ENCODE peak calls at places on chromosome 12, in five cellular contexts. V is neural progenitor cell, K is mesendoderm, Z is fibroblast of lung, L is OCI-LY7. J is an unnamed sample.

GRCh38 chr12:10968765-10969456 is 17.8 kb downstream of the TAS2R50 start:
- DNase-seq in Z (peak; percentile 76), K (no peak), L (no peak), V (no peak), J (peak; percentile 75)

GRCh38 chr12:49389092-49389703 is 21.9 kb downstream of the SPATS2 start:
- DNase-seq in V (peak; percentile 86), Z (no peak), K (peak; percentile 92), L (no peak), J (no peak)

GRCh38 chr12:26113194-26113654 is 11.6 kb downstream of the BHLHE41 start:
- DNase-seq in Z (no peak), V (peak; percentile 41), K (no peak), L (no peak), J (no peak)

GRCh38 chr12:49983892-49984291 is 11.1 kb downstream of the AQP6 start:
- DNase-seq in V (peak; percentile 86), K (peak; percentile 82), L (no peak), Z (peak; percentile 87), J (peak; percentile 81)

GRCh38 chr12:83796527-83796926 is 1109.8 kb downstream of the TMTC2 start:
- DNase-seq in K (peak; percentile 23), L (no peak), V (peak; percentile 10), Z (no peak), J (no peak)

GRCh38 chr12:94872007-94872653 is 131.4 kb downstream of the NDUFA12 start:
- DNase-seq in Z (no peak), V (no peak), L (no peak), K (no peak), J (no peak)

GRCh38 chr12:72995616-72996015 is 723.4 kb downstream of the TRHDE start:
- DNase-seq in K (no peak), L (no peak), V (no peak), Z (no peak), J (no peak)

GRCh38 chr12:53518381-53518780 is 11.1 kb upstream of the NPFF start:
- DNase-seq in V (no peak), K (no peak), Z (peak; percentile 40), L (no peak), J (no peak)

GRCh38 chr12:106288510-106289195 is 13.9 kb upstream of the TCP11L2 start:
- DNase-seq in Z (peak; percentile 96), L (no peak), K (no peak), V (no peak), J (peak; percentile 95)

GRCh38 chr12:8773456-8773855 is 49.0 kb upstream of the A2ML1 start:
- DNase-seq in V (no peak), L (no peak), Z (no peak), K (no peak), J (no peak)

GRCh38 chr12:56590237-56590830 is 39.8 kb downstream of the BAZ2A start:
- DNase-seq in Z (peak; percentile 17), V (peak; percentile 45), L (peak; percentile 59), K (peak; percentile 77), J (no peak)

GRCh38 chr12:52926596-52927241 is 21.8 kb upstream of the KRT8 start:
- DNase-seq in V (no peak), Z (no peak), L (no peak), K (no peak), J (no peak)

GRCh38 chr12:110223777-110224378 is 57.2 kb upstream of the ATP2A2 start:
- DNase-seq in Z (no peak), V (no peak), K (peak; percentile 88), L (no peak), J (peak; percentile 78)

GRCh38 chr12:131867891-131868675 is 26.3 kb upstream of the ULK1 start:
- DNase-seq in V (no peak), L (no peak), Z (no peak), K (no peak), J (peak; percentile 8)

GRCh38 chr12:54463034-54463433 is 10.4 kb downstream of the GTSF1 start:
- DNase-seq in K (no peak), L (no peak), Z (peak; percentile 68), V (no peak), J (peak; percentile 16)

GRCh38 chr12:14244876-14245669 is 120.4 kb upstream of the ATF7IP start:
- DNase-seq in L (no peak), V (no peak), K (no peak), Z (no peak), J (no peak)

GRCh38 chr12:117853600-117853999 is 115.2 kb downstream of the KSR2 start:
- DNase-seq in K (no peak), L (no peak), V (no peak), Z (no peak), J (no peak)

GRCh38 chr12:101799774-101800173 is 31.0 kb downstream of the GNPTAB start:
- DNase-seq in L (no peak), K (no peak), V (no peak), Z (no peak), J (no peak)

GRCh38 chr12:90428474-90428873 is 526.5 kb downstream of the CCER1 start:
- DNase-seq in V (no peak), L (no peak), Z (peak; percentile 49), K (no peak), J (no peak)

GRCh38 chr12:62799126-62799736 is 135.7 kb downstream of the PPM1H start:
- DNase-seq in L (peak; percentile 76), Z (peak; percentile 75), V (peak; percentile 92), K (peak; percentile 93), J (peak; percentile 38)

GRCh38 chr12:106736051-106736957 is 38.2 kb upstream of the RIC8B start:
- DNase-seq in V (no peak), Z (no peak), K (peak; percentile 42), L (peak; percentile 60), J (no peak)

GRCh38 chr12:115002434-115002833 is 318.5 kb upstream of the TBX3 start:
- DNase-seq in Z (no peak), V (no peak), K (no peak), L (no peak), J (no peak)

GRCh38 chr12:28440209-28440608 is 250.0 kb downstream of the CCDC91 start:
- DNase-seq in L (no peak), Z (no peak), V (no peak), K (no peak), J (no peak)

GRCh38 chr12:53232641-53233538 is 881 bp upstream of the RARG start:
- DNase-seq in K (peak; percentile 70), V (peak; percentile 60), Z (peak; percentile 49), L (no peak), J (no peak)

GRCh38 chr12:114982760-114983159 is 298.8 kb upstream of the TBX3 start:
- DNase-seq in V (no peak), Z (peak; percentile 24), K (peak; percentile 35), L (no peak), J (no peak)

GRCh38 chr12:12881495-12881894 is 9.9 kb upstream of the GPRC5A start:
- DNase-seq in L (no peak), V (no peak), K (no peak), Z (no peak), J (peak; percentile 47)

GRCh38 chr12:19431407-19432308 is 7.6 kb upstream of the AEBP2 start:
- DNase-seq in V (no peak), Z (peak; percentile 70), K (peak; percentile 93), L (no peak), J (peak; percentile 87)

GRCh38 chr12:112419269-112420133 is 754 bp downstream of the PTPN11 start:
- DNase-seq in Z (peak; percentile 83), L (no peak), V (peak; percentile 75), K (peak; percentile 92), J (peak; percentile 67)

GRCh38 chr12:130775953-130776856 is 60.1 kb upstream of the RIMBP2 start:
- DNase-seq in Z (peak; percentile 96), K (peak; percentile 90), L (no peak), V (peak; percentile 87), J (peak; percentile 82)

GRCh38 chr12:65300679-65301349 is 22.3 kb downstream of the MSRB3 start:
- DNase-seq in V (peak; percentile 46), Z (peak; percentile 24), L (peak; percentile 1), K (peak; percentile 67), J (no peak)

GRCh38 chr12:80239867-80240266 is 140.5 kb downstream of the OTOGL start:
- DNase-seq in Z (no peak), K (no peak), L (no peak), V (no peak), J (no peak)

GRCh38 chr12:80241576-80242273 is 142.4 kb downstream of the OTOGL start:
- DNase-seq in K (no peak), Z (peak; percentile 10), V (no peak), L (no peak), J (peak; percentile 84)

GRCh38 chr12:80242341-80242740 is 143.0 kb downstream of the OTOGL start:
- DNase-seq in L (no peak), V (no peak), K (no peak), Z (no peak), J (no peak)
- H3K4me3 ChIP-seq in L (no peak overlapping the region), V (no peak overlapping the region), K (no peak overlapping the region), Z (no peak overlapping the region), J (no peak overlapping the region)

DNA sequence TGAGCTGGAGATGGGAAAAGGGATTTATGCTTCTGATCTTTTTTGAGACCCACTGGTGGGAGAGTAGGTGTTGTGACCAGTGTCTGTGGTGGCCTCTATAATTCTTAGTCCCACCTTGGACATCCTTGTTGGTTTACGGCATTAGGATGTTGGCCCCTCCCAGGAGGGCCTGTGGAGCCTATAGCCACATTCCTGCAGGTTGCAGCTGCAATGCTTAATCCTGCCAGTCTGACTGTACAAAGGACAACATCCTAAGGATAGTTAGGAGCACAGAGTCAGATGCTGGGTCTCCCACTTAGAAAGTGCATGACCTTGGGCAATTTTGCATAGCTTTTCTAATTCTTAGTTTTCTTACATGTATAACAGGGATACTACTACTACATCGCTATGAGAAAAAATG is 150.9 kb upstream of the SLC38A2 start:
- DNase-seq in Z (peak; percentile 10), K (no peak), L (no peak), V (peak; percentile 26), J (no peak)
- H3K4me2 ChIP-seq in Z (peak overlapping the region; percentile 73), K (no peak overlapping the region), L (no peak overlapping the region), V (no peak overlapping the region), J (peak overlapping the region; percentile 79)

GRCh38 chr12:29564925-29565324 is 67.4 kb upstream of the OVCH1 start:
- DNase-seq in K (no peak), Z (no peak), L (no peak), V (no peak), J (no peak)
- H3K4me3 ChIP-seq in K (no peak overlapping the region), Z (no peak overlapping the region), L (no peak overlapping the region), V (no peak overlapping the region), J (no peak overlapping the region)

DNA sequence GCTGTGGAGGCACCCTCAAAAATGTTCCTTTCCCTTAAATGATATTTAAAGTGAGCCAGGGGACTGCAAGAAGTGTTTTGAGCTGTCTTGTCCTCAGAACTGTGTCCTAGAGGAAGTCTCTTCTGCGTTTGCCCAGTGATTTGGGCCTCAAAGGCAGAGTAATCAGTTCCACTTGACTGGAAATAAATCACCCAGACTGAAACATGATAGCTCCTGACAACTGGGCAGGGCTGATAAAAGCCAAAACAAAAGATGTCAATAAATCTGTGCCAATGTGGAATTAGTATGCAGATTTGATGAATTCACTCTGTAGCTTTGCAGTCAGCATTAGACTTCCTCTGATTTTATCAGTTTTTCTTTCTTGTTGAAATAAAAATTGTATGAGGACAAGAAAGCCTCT is 180.6 kb downstream of the ERC1 start:
- DNase-seq in V (peak; percentile 80), Z (no peak), K (peak; percentile 3), L (peak; percentile 35), J (peak; percentile 7)
- H3K4me2 ChIP-seq in V (peak overlapping the region; percentile 76), Z (no peak overlapping the region), K (no peak overlapping the region), L (peak overlapping the region; percentile 29), J (no peak overlapping the region)

J was measured in astrocyte.